ENCODE peak calls at places on chromosomes 2 and 18, in six cellular contexts. One of them, this sample, is unnamed.

GRCh38 chr2:3625186-3625585 is 30.3 kb downstream of the COLEC11 start:
- DNase-seq in fibroblast of the aortic adventitia: no peak
- DNase-seq in astrocyte of the spinal cord: no peak
- DNase-seq in AG09309: no peak
- DNase-seq in heart left ventricle: no peak
- DNase-seq in fibroblast of mammary gland: no peak
- DNase-seq in this sample: no peak

GRCh38 chr2:46943881-46944798 is 28.5 kb upstream of the MCFD2 start:
- DNase-seq in fibroblast of the aortic adventitia: no peak
- DNase-seq in astrocyte of the spinal cord: no peak
- DNase-seq in AG09309: no peak
- DNase-seq in heart left ventricle: no peak
- DNase-seq in fibroblast of mammary gland: no peak
- DNase-seq in this sample: no peak

GRCh38 chr2:48343571-48344440 is 186.1 kb upstream of the STON1 start:
- DNase-seq in fibroblast of the aortic adventitia: peak
- DNase-seq in astrocyte of the spinal cord: peak
- DNase-seq in AG09309: peak
- DNase-seq in heart left ventricle: no peak
- DNase-seq in fibroblast of mammary gland: peak
- DNase-seq in this sample: peak

GRCh38 chr18:59353079-59353680 is 5.9 kb downstream of the LMAN1 start:
- DNase-seq in fibroblast of the aortic adventitia: no peak
- DNase-seq in astrocyte of the spinal cord: no peak
- DNase-seq in AG09309: no peak
- DNase-seq in heart left ventricle: no peak
- DNase-seq in fibroblast of mammary gland: no peak
- DNase-seq in this sample: no peak

GRCh38 chr2:41707790-41708451 is 339.9 kb upstream of the PKDCC start:
- DNase-seq in fibroblast of the aortic adventitia: no peak
- DNase-seq in astrocyte of the spinal cord: no peak
- DNase-seq in AG09309: no peak
- DNase-seq in heart left ventricle: no peak
- DNase-seq in fibroblast of mammary gland: no peak
- DNase-seq in this sample: no peak

GRCh38 chr2:65574911-65575444 is 142.6 kb upstream of the SPRED2 start:
- DNase-seq in fibroblast of the aortic adventitia: no peak
- DNase-seq in astrocyte of the spinal cord: no peak
- DNase-seq in AG09309: no peak
- DNase-seq in heart left ventricle: peak
- DNase-seq in fibroblast of mammary gland: peak
- DNase-seq in this sample: peak

GRCh38 chr18:48080546-48080945 is 150.1 kb upstream of the SMAD2 start:
- DNase-seq in fibroblast of the aortic adventitia: no peak
- DNase-seq in astrocyte of the spinal cord: no peak
- DNase-seq in AG09309: no peak
- DNase-seq in heart left ventricle: no peak
- DNase-seq in fibroblast of mammary gland: no peak
- DNase-seq in this sample: no peak

GRCh38 chr18:41391616-41392610 is 563.1 kb upstream of the PIK3C3 start:
- DNase-seq in fibroblast of the aortic adventitia: peak
- DNase-seq in astrocyte of the spinal cord: peak
- DNase-seq in AG09309: no peak
- DNase-seq in heart left ventricle: peak
- DNase-seq in fibroblast of mammary gland: peak
- DNase-seq in this sample: peak

GRCh38 chr2:128319457-128319772 is 747 bp upstream of the HS6ST1 start:
- DNase-seq in fibroblast of the aortic adventitia: no peak
- DNase-seq in astrocyte of the spinal cord: no peak
- DNase-seq in AG09309: no peak
- DNase-seq in heart left ventricle: peak
- DNase-seq in fibroblast of mammary gland: no peak
- DNase-seq in this sample: no peak

GRCh38 chr2:105179469-105180372 is 61.8 kb upstream of the GPR45 start:
- DNase-seq in fibroblast of the aortic adventitia: peak
- DNase-seq in astrocyte of the spinal cord: peak
- DNase-seq in AG09309: peak
- DNase-seq in heart left ventricle: peak
- DNase-seq in fibroblast of mammary gland: peak
- DNase-seq in this sample: peak

GRCh38 chr2:151343073-151343472 is 14.3 kb upstream of the TNFAIP6 start:
- DNase-seq in fibroblast of the aortic adventitia: no peak
- DNase-seq in astrocyte of the spinal cord: no peak
- DNase-seq in AG09309: no peak
- DNase-seq in heart left ventricle: no peak
- DNase-seq in fibroblast of mammary gland: no peak
- DNase-seq in this sample: no peak

GRCh38 chr2:236972491-236973379 is 113.0 kb upstream of the COPS8 start:
- DNase-seq in fibroblast of the aortic adventitia: peak
- DNase-seq in astrocyte of the spinal cord: peak
- DNase-seq in AG09309: peak
- DNase-seq in heart left ventricle: no peak
- DNase-seq in fibroblast of mammary gland: peak
- DNase-seq in this sample: peak

GRCh38 chr2:111668274-111668616 is 215.7 kb downstream of the ANAPC1 start:
- DNase-seq in fibroblast of the aortic adventitia: no peak
- DNase-seq in astrocyte of the spinal cord: no peak
- DNase-seq in AG09309: no peak
- DNase-seq in heart left ventricle: no peak
- DNase-seq in fibroblast of mammary gland: no peak
- DNase-seq in this sample: no peak

GRCh38 chr18:56030060-56030459 is 442.1 kb upstream of the TCF4 start:
- DNase-seq in fibroblast of the aortic adventitia: no peak
- DNase-seq in astrocyte of the spinal cord: no peak
- DNase-seq in AG09309: no peak
- DNase-seq in heart left ventricle: no peak
- DNase-seq in fibroblast of mammary gland: no peak
- DNase-seq in this sample: no peak

GRCh38 chr2:109265953-109266352 is 136.9 kb downstream of the SH3RF3 start:
- DNase-seq in fibroblast of the aortic adventitia: no peak
- DNase-seq in astrocyte of the spinal cord: no peak
- DNase-seq in AG09309: no peak
- DNase-seq in heart left ventricle: no peak
- DNase-seq in fibroblast of mammary gland: no peak
- DNase-seq in this sample: no peak

GRCh38 chr2:226327830-226328229 is 471.8 kb downstream of the IRS1 start:
- DNase-seq in fibroblast of the aortic adventitia: no peak
- DNase-seq in astrocyte of the spinal cord: no peak
- DNase-seq in AG09309: no peak
- DNase-seq in heart left ventricle: no peak
- DNase-seq in fibroblast of mammary gland: no peak
- DNase-seq in this sample: no peak

GRCh38 chr2:29068513-29068912 is 5.8 kb downstream of the PCARE start:
- DNase-seq in fibroblast of the aortic adventitia: no peak
- DNase-seq in astrocyte of the spinal cord: no peak
- DNase-seq in AG09309: no peak
- DNase-seq in heart left ventricle: no peak
- DNase-seq in fibroblast of mammary gland: no peak
- DNase-seq in this sample: no peak

GRCh38 chr18:8890957-8891464 is 185.7 kb downstream of the MTCL1 start:
- DNase-seq in fibroblast of the aortic adventitia: peak
- DNase-seq in astrocyte of the spinal cord: peak
- DNase-seq in AG09309: peak
- DNase-seq in heart left ventricle: no peak
- DNase-seq in fibroblast of mammary gland: peak
- DNase-seq in this sample: peak

GRCh38 chr2:129242201-129242710 is 737.2 kb upstream of the RAB6C start:
- DNase-seq in fibroblast of the aortic adventitia: no peak
- DNase-seq in astrocyte of the spinal cord: no peak
- DNase-seq in AG09309: no peak
- DNase-seq in heart left ventricle: no peak
- DNase-seq in fibroblast of mammary gland: no peak
- DNase-seq in this sample: no peak

GRCh38 chr2:128622371-128622770 is 303.7 kb upstream of the HS6ST1 start:
- DNase-seq in fibroblast of the aortic adventitia: no peak
- DNase-seq in astrocyte of the spinal cord: no peak
- DNase-seq in AG09309: no peak
- DNase-seq in heart left ventricle: peak
- DNase-seq in fibroblast of mammary gland: no peak
- DNase-seq in this sample: no peak

GRCh38 chr2:159456500-159457426 is 159.6 kb downstream of the BAZ2B start:
- DNase-seq in fibroblast of the aortic adventitia: peak
- DNase-seq in astrocyte of the spinal cord: peak
- DNase-seq in AG09309: no peak
- DNase-seq in heart left ventricle: no peak
- DNase-seq in fibroblast of mammary gland: no peak
- DNase-seq in this sample: no peak

GRCh38 chr2:71718686-71719085 is 265.3 kb downstream of the DYSF start:
- DNase-seq in fibroblast of the aortic adventitia: no peak
- DNase-seq in astrocyte of the spinal cord: no peak
- DNase-seq in AG09309: no peak
- DNase-seq in heart left ventricle: no peak
- DNase-seq in fibroblast of mammary gland: no peak
- DNase-seq in this sample: no peak

GRCh38 chr2:85539361-85540130 is 578 bp downstream of the MAT2A start:
- DNase-seq in fibroblast of the aortic adventitia: peak
- DNase-seq in astrocyte of the spinal cord: peak
- DNase-seq in AG09309: no peak
- DNase-seq in heart left ventricle: peak
- DNase-seq in fibroblast of mammary gland: peak
- DNase-seq in this sample: no peak

GRCh38 chr18:56884511-56884910 is 233.4 kb downstream of the WDR7 start:
- DNase-seq in fibroblast of the aortic adventitia: no peak
- DNase-seq in astrocyte of the spinal cord: no peak
- DNase-seq in AG09309: no peak
- DNase-seq in heart left ventricle: no peak
- DNase-seq in fibroblast of mammary gland: no peak
- DNase-seq in this sample: no peak

GRCh38 chr2:228681426-228681825 is 499.9 kb upstream of the SPHKAP start:
- DNase-seq in fibroblast of the aortic adventitia: peak
- DNase-seq in astrocyte of the spinal cord: peak
- DNase-seq in AG09309: no peak
- DNase-seq in heart left ventricle: no peak
- DNase-seq in fibroblast of mammary gland: peak
- DNase-seq in this sample: no peak

GRCh38 chr2:16124881-16125613 is 184.7 kb downstream of the MYCN start:
- DNase-seq in fibroblast of the aortic adventitia: no peak
- DNase-seq in astrocyte of the spinal cord: no peak
- DNase-seq in AG09309: no peak
- DNase-seq in heart left ventricle: no peak
- DNase-seq in fibroblast of mammary gland: no peak
- DNase-seq in this sample: no peak

GRCh38 chr2:10635430-10635829 is 54.3 kb downstream of the NOL10 start:
- DNase-seq in fibroblast of the aortic adventitia: no peak
- DNase-seq in astrocyte of the spinal cord: no peak
- DNase-seq in AG09309: no peak
- DNase-seq in heart left ventricle: no peak
- DNase-seq in fibroblast of mammary gland: peak
- DNase-seq in this sample: no peak

GRCh38 chr18:3592864-3593263 is 142.9 kb downstream of the TGIF1 start:
- DNase-seq in fibroblast of the aortic adventitia: no peak
- DNase-seq in astrocyte of the spinal cord: no peak
- DNase-seq in AG09309: no peak
- DNase-seq in heart left ventricle: no peak
- DNase-seq in fibroblast of mammary gland: no peak
- DNase-seq in this sample: no peak
- H3K4me3 ChIP-seq in fibroblast of the aortic adventitia: peak
- H3K4me3 ChIP-seq in astrocyte of the spinal cord: no peak
- H3K4me3 ChIP-seq in AG09309: no peak
- H3K4me3 ChIP-seq in heart left ventricle: no peak
- H3K4me3 ChIP-seq in fibroblast of mammary gland: no peak
- H3K4me3 ChIP-seq in this sample: peak

GRCh38 chr2:212532087-212532486 is 6.5 kb downstream of the ERBB4 start:
- DNase-seq in fibroblast of the aortic adventitia: no peak
- DNase-seq in astrocyte of the spinal cord: no peak
- DNase-seq in AG09309: no peak
- DNase-seq in heart left ventricle: no peak
- DNase-seq in fibroblast of mammary gland: no peak
- DNase-seq in this sample: no peak

GRCh38 chr2:212531499-212531898 is 7.1 kb downstream of the ERBB4 start:
- DNase-seq in fibroblast of the aortic adventitia: no peak
- DNase-seq in astrocyte of the spinal cord: no peak
- DNase-seq in AG09309: no peak
- DNase-seq in heart left ventricle: no peak
- DNase-seq in fibroblast of mammary gland: no peak
- DNase-seq in this sample: no peak

GRCh38 chr2:212528106-212528856 is 10.3 kb downstream of the ERBB4 start:
- DNase-seq in fibroblast of the aortic adventitia: no peak
- DNase-seq in astrocyte of the spinal cord: no peak
- DNase-seq in AG09309: no peak
- DNase-seq in heart left ventricle: peak
- DNase-seq in fibroblast of mammary gland: no peak
- DNase-seq in this sample: no peak

GRCh38 chr2:212530991-212531390 is 7.6 kb downstream of the ERBB4 start:
- DNase-seq in fibroblast of the aortic adventitia: no peak
- DNase-seq in astrocyte of the spinal cord: no peak
- DNase-seq in AG09309: no peak
- DNase-seq in heart left ventricle: no peak
- DNase-seq in fibroblast of mammary gland: no peak
- DNase-seq in this sample: no peak

DNA sequence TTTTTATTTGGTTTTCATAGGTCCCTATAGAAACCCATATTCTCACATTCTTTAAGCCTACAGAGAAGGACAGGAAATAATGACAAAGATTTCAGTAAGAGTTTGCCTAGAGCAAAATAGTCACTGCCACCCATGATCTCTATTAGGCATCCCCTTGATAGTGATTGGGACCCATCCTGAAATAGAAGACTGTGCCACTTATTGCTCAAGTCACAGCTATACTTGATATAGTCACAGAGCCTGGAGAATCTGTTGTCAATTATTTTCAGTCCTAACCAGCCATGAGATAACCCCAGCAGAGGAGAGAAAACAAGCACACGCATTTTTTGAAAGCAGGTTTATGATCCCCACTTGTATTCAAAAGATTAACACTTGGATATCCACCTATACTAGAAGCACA is 8.2 kb downstream of the ERBB4 start:
- DNase-seq in fibroblast of the aortic adventitia: no peak
- DNase-seq in astrocyte of the spinal cord: no peak
- DNase-seq in AG09309: no peak
- DNase-seq in heart left ventricle: no peak
- DNase-seq in fibroblast of mammary gland: no peak
- DNase-seq in this sample: no peak
- H3K4me3 ChIP-seq in fibroblast of the aortic adventitia: no peak
- H3K4me3 ChIP-seq in astrocyte of the spinal cord: no peak
- H3K4me3 ChIP-seq in AG09309: no peak
- H3K4me3 ChIP-seq in heart left ventricle: no peak
- H3K4me3 ChIP-seq in fibroblast of mammary gland: no peak
- H3K4me3 ChIP-seq in this sample: no peak

GRCh38 chr2:238203973-238204683 is 633 bp upstream of the ILKAP start:
- DNase-seq in fibroblast of the aortic adventitia: no peak
- DNase-seq in astrocyte of the spinal cord: no peak
- DNase-seq in AG09309: no peak
- DNase-seq in heart left ventricle: no peak
- DNase-seq in fibroblast of mammary gland: no peak
- DNase-seq in this sample: no peak
- H3K4me3 ChIP-seq in fibroblast of the aortic adventitia: peak
- H3K4me3 ChIP-seq in astrocyte of the spinal cord: peak
- H3K4me3 ChIP-seq in AG09309: peak
- H3K4me3 ChIP-seq in heart left ventricle: peak
- H3K4me3 ChIP-seq in fibroblast of mammary gland: peak
- H3K4me3 ChIP-seq in this sample: peak

GRCh38 chr18:79394438-79395307 is 1.1 kb upstream of the NFATC1 start:
- DNase-seq in fibroblast of the aortic adventitia: peak
- DNase-seq in astrocyte of the spinal cord: peak
- DNase-seq in AG09309: no peak
- DNase-seq in heart left ventricle: peak
- DNase-seq in fibroblast of mammary gland: peak
- DNase-seq in this sample: no peak
- H3K4me3 ChIP-seq in fibroblast of the aortic adventitia: peak
- H3K4me3 ChIP-seq in astrocyte of the spinal cord: peak
- H3K4me3 ChIP-seq in AG09309: peak
- H3K4me3 ChIP-seq in heart left ventricle: peak
- H3K4me3 ChIP-seq in fibroblast of mammary gland: no peak
- H3K4me3 ChIP-seq in this sample: peak

GRCh38 chr2:60966465-60967405 is 50.8 kb upstream of the PEX13 start:
- DNase-seq in fibroblast of the aortic adventitia: no peak
- DNase-seq in astrocyte of the spinal cord: no peak
- DNase-seq in AG09309: no peak
- DNase-seq in heart left ventricle: no peak
- DNase-seq in fibroblast of mammary gland: no peak
- DNase-seq in this sample: no peak
- H3K4me3 ChIP-seq in fibroblast of the aortic adventitia: no peak
- H3K4me3 ChIP-seq in astrocyte of the spinal cord: no peak
- H3K4me3 ChIP-seq in AG09309: no peak
- H3K4me3 ChIP-seq in heart left ventricle: no peak
- H3K4me3 ChIP-seq in fibroblast of mammary gland: no peak
- H3K4me3 ChIP-seq in this sample: no peak